ENCODE peak calls at places on chromosomes 13 and 19, in four cellular contexts. J is IMR-90, W is H1, A is neuronal stem cell. P is an unnamed sample.

GRCh38 chr13:45219123-45219891 is 18.5 kb upstream of the KCTD4 start:
- DNase-seq in J (no peak), W (no peak), A (no peak), P (peak; percentile 31)

GRCh38 chr19:14577885-14578427 is 4.9 kb upstream of the CLEC17A start:
- DNase-seq in J (no peak), W (no peak), A (no peak), P (no peak)

GRCh38 chr13:30805132-30805537 is 69.8 kb downstream of the ALOX5AP start:
- DNase-seq in J (no peak), W (no peak), A (no peak), P (no peak)

GRCh38 chr19:4266253-4267000 is 12.6 kb upstream of the SHD start:
- DNase-seq in J (no peak), W (no peak), A (no peak), P (no peak)

GRCh38 chr19:1851581-1852293 is 3.5 kb upstream of the REXO1 start:
- DNase-seq in J (no peak), W (no peak), A (no peak), P (no peak)

GRCh38 chr13:103692442-103692841 is 626.2 kb upstream of the SLC10A2 start:
- DNase-seq in J (no peak), W (no peak), A (no peak), P (no peak)

GRCh38 chr19:16851031-16851712 is 22.0 kb downstream of the SIN3B start:
- DNase-seq in J (peak; percentile 77), W (no peak), A (no peak), P (peak; percentile 53)

GRCh38 chr13:47964863-47965262 is 36.2 kb downstream of the SUCLA2 start:
- DNase-seq in J (no peak), W (no peak), A (no peak), P (no peak)

GRCh38 chr13:26895808-26896466 is 135.4 kb upstream of the GPR12 start:
- DNase-seq in J (no peak), W (no peak), A (no peak), P (no peak)

GRCh38 chr19:13866463-13867046 is 10.4 kb upstream of the NANOS3 start:
- DNase-seq in J (no peak), W (no peak), A (no peak), P (no peak)

GRCh38 chr13:24149306-24150032 is 11.1 kb upstream of the SPATA13 start:
- DNase-seq in J (no peak), W (no peak), A (no peak), P (no peak)

GRCh38 chr13:75685239-75685697 is 49.1 kb downstream of the LMO7 start:
- DNase-seq in J (peak; percentile 91), W (no peak), A (peak; percentile 6), P (peak; percentile 90)

GRCh38 chr19:32041681-32042292 is 303.6 kb upstream of the ZNF507 start:
- DNase-seq in J (peak; percentile 31), W (peak; percentile 59), A (peak; percentile 57), P (peak; percentile 41)

GRCh38 chr19:47305309-47305751 is 4.3 kb upstream of the C5AR1 start:
- DNase-seq in J (peak; percentile 90), W (peak; percentile 96), A (peak; percentile 59), P (peak; percentile 88)

GRCh38 chr13:109610517-109610916 is 175.9 kb downstream of the IRS2 start:
- DNase-seq in J (no peak), W (peak; percentile 59), A (no peak), P (no peak)

GRCh38 chr19:4539697-4540581 is at the start of gene LRG1:
- DNase-seq in J (no peak), W (no peak), A (no peak), P (no peak)

GRCh38 chr13:45995245-45995644 is 57.3 kb downstream of the ZC3H13 start:
- DNase-seq in J (no peak), W (no peak), A (no peak), P (no peak)

GRCh38 chr13:85277753-85278152 is 521.5 kb downstream of the SLITRK6 start:
- DNase-seq in J (peak; percentile 21), W (no peak), A (no peak), P (no peak)

GRCh38 chr13:32224916-32225315 is 90.2 kb downstream of the ZAR1L start:
- DNase-seq in J (peak; percentile 31), W (no peak), A (no peak), P (peak; percentile 70)

GRCh38 chr13:91203430-91203829 is 144.1 kb upstream of the MIR17HG start:
- DNase-seq in J (no peak), W (no peak), A (no peak), P (no peak)

GRCh38 chr13:72208112-72208645 is 341.2 kb upstream of the DACH1 start:
- DNase-seq in J (no peak), W (no peak), A (no peak), P (peak; percentile 7)

GRCh38 chr19:44807652-44808462 is 1.0 kb upstream of the BCAM start:
- DNase-seq in J (peak; percentile 34), W (no peak), A (peak; percentile 64), P (peak; percentile 65)

GRCh38 chr13:76759877-76760276 is 126.3 kb downstream of the KCTD12 start:
- DNase-seq in J (peak; percentile 18), W (no peak), A (no peak), P (peak; percentile 75)

GRCh38 chr13:112842931-112843391 is 126.1 kb upstream of the MCF2L start:
- DNase-seq in J (no peak), W (no peak), A (no peak), P (no peak)

GRCh38 chr19:2151339-2152229 is at the start of gene AP3D1:
- DNase-seq in J (peak; percentile 100), W (peak; percentile 99), A (peak; percentile 100), P (peak; percentile 100)

GRCh38 chr13:44713793-44714469 is 137.8 kb upstream of the TSC22D1 start:
- DNase-seq in J (peak; percentile 94), W (no peak), A (no peak), P (peak; percentile 89)

GRCh38 chr13:20149762-20150161 is 11.1 kb downstream of the GJA3 start:
- DNase-seq in J (no peak), W (no peak), A (no peak), P (no peak)

DNA sequence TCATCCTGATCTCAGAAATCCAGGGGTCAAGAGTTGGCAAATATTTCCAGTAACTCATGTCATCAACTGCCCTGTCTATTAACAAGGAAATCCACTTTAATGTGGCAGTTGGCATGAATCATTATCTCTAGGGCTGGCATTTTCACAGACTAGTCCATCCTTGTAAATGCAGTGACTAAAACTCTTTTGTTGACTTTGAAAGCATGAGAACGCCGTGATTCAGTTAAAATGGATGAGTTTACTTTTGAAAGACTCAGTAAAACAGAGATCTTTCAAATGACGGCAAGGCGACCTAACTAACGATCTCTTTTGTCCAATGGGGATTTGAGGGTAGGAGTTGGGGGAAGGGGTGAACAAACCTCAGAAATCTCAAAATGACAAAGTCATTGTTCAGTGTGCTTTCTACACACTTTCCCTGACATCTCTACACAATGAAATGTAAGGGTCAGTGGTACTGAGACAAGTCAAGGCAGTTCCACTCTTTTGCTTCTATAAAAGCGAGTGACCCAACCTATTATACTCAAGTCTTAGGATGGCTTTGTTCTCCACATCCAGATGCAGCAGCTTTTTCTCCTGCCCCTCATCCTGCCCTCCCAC is 200.6 kb downstream of the ABCC4 start:
- DNase-seq in J (peak; percentile 77), W (no peak), A (peak; percentile 74), P (peak; percentile 72)
- H3K23ac ChIP-seq in J (peak overlapping the region; percentile 90), W (no peak overlapping the region), A (no peak overlapping the region), P (no peak overlapping the region)

GRCh38 chr13:35388456-35388855 is 88.0 kb downstream of the MAB21L1 start:
- DNase-seq in J (no peak), W (no peak), A (no peak), P (no peak)
- H3K4me3 ChIP-seq in J (no peak overlapping the region), W (no peak overlapping the region), A (no peak overlapping the region), P (peak overlapping the region; percentile 38)

GRCh38 chr19:30545752-30546151 is 173.6 kb downstream of the ZNF536 start:
- DNase-seq in J (no peak), W (no peak), A (no peak), P (no peak)

GRCh38 chr19:30546332-30546731 is 174.1 kb downstream of the ZNF536 start:
- DNase-seq in J (no peak), W (no peak), A (no peak), P (no peak)

GRCh38 chr19:30549151-30549550 is 177.0 kb downstream of the ZNF536 start:
- DNase-seq in J (no peak), W (no peak), A (no peak), P (no peak)

GRCh38 chr19:30543243-30543945 is 171.2 kb downstream of the ZNF536 start:
- DNase-seq in J (no peak), W (no peak), A (no peak), P (no peak)

GRCh38 chr19:30547192-30547591 is 175.0 kb downstream of the ZNF536 start:
- DNase-seq in J (no peak), W (no peak), A (no peak), P (no peak)
- H3K23ac ChIP-seq in J (no peak overlapping the region), W (no peak overlapping the region), A (no peak overlapping the region), P (no peak overlapping the region)

GRCh38 chr13:51621597-51621996 is 37.3 kb downstream of the WDFY2 start:
- DNase-seq in J (no peak), W (no peak), A (no peak), P (no peak)

GRCh38 chr13:51623473-51623872 is 39.2 kb downstream of the WDFY2 start:
- DNase-seq in J (no peak), W (no peak), A (no peak), P (no peak)

GRCh38 chr13:51618626-51619025 is 34.4 kb downstream of the WDFY2 start:
- DNase-seq in J (no peak), W (no peak), A (no peak), P (no peak)

GRCh38 chr13:51619614-51620013 is 35.4 kb downstream of the WDFY2 start:
- DNase-seq in J (peak; percentile 85), W (no peak), A (no peak), P (peak; percentile 59)

DNA sequence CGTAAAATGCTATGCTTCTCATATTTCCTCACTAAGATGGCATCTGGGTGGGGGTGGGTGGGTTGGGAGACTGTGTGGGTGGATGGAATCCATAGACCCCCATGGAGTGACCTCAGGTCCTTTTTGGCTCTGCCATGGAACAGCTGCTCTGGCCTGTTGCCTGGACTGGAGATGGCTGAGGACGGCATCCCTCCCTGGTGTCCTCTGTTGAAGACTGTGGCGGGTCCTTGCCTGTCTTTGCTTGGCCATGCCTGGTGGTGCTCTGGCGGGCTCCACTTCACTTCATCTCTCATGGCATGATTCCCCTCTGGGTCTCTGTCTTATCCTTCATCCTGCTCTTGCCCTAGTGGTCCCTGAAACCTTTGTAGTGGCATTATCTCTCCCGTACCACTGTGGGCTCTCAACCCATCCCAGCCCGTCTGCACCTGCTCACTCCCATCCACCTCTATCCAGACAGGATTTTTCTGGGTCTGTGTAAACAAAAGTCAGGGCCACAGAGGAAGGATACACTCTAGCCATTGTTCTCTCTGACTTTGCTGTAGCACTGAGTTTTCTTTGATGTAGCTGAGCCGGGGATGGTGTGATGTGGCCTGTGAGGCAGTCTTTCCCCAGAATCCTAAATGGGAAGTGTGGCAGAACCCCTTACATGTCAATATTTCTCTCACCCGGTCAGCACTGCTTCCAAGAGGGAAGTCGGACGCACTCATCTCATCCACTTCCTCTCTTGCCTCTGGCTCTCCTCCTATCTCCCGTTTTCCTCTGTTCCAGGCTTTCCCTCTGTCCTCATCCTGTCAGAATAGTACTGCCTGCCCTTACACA is 36.1 kb downstream of the WDFY2 start:
- DNase-seq in J (no peak), W (no peak), A (no peak), P (no peak)
- H3K4me3 ChIP-seq in J (no peak overlapping the region), W (no peak overlapping the region), A (no peak overlapping the region), P (no peak overlapping the region)

GRCh38 chr19:33460221-33460908 is 61.2 kb downstream of the PEPD start:
- DNase-seq in J (no peak), W (no peak), A (no peak), P (no peak)
- H3K23ac ChIP-seq in J (no peak overlapping the region), W (no peak overlapping the region), A (no peak overlapping the region), P (no peak overlapping the region)